ENCODE peak calls at places on chromosomes 7 and 10, in five cellular contexts. X, I, C, E and W are unnamed samples.

GRCh38 chr10:88293073-88293472 is 290.0 kb downstream of the RNLS start:
- DNase-seq in X (no peak), I (no peak), C (no peak), E (no peak), W (no peak)

GRCh38 chr7:50584793-50585399 is 19.7 kb upstream of the DDC start:
- DNase-seq in X (no peak), I (no peak), C (peak), E (no peak), W (no peak)

GRCh38 chr10:72612203-72612826 is 13.6 kb downstream of the MICU1 start:
- DNase-seq in X (no peak), I (no peak), C (no peak), E (no peak), W (no peak)

GRCh38 chr10:114311023-114311422 is 72.0 kb downstream of the VWA2 start:
- DNase-seq in X (no peak), I (peak), C (no peak), E (no peak), W (no peak)

GRCh38 chr10:100153239-100153840 is 32.5 kb downstream of the ERLIN1 start:
- DNase-seq in X (no peak), I (no peak), C (peak), E (no peak), W (no peak)

GRCh38 chr7:27097686-27098492 is 2.1 kb upstream of the HOXA1 start:
- DNase-seq in X (no peak), I (no peak), C (peak), E (no peak), W (no peak)

GRCh38 chr10:27947513-27947912 is 51.4 kb downstream of the ODAD2 start:
- DNase-seq in X (no peak), I (no peak), C (no peak), E (no peak), W (no peak)

GRCh38 chr7:70178206-70178605 is 579.9 kb downstream of the AUTS2 start:
- DNase-seq in X (no peak), I (no peak), C (no peak), E (no peak), W (no peak)

GRCh38 chr7:135888740-135889139 is 88.4 kb downstream of the MTPN start:
- DNase-seq in X (no peak), I (no peak), C (no peak), E (no peak), W (no peak)

GRCh38 chr7:51029586-51030230 is 247.0 kb upstream of the GRB10 start:
- DNase-seq in X (no peak), I (no peak), C (peak), E (no peak), W (no peak)

GRCh38 chr10:35046074-35046473 is 44.1 kb downstream of the CUL2 start:
- DNase-seq in X (no peak), I (no peak), C (no peak), E (no peak), W (no peak)

GRCh38 chr10:44125879-44126675 is 258.8 kb downstream of the CXCL12 start:
- DNase-seq in X (no peak), I (no peak), C (no peak), E (no peak), W (no peak)

GRCh38 chr7:47780555-47780954 is 167.7 kb downstream of the PKD1L1 start:
- DNase-seq in X (no peak), I (no peak), C (no peak), E (no peak), W (no peak)

GRCh38 chr10:122163182-122164027 is 107.7 kb upstream of the BTBD16 start:
- DNase-seq in X (no peak), I (no peak), C (no peak), E (no peak), W (no peak)

GRCh38 chr7:43956022-43956421 is 29.8 kb downstream of the UBE2D4 start:
- DNase-seq in X (no peak), I (peak), C (no peak), E (no peak), W (no peak)

GRCh38 chr10:132526676-132527075 is 10.9 kb upstream of the INPP5A start:
- DNase-seq in X (no peak), I (peak), C (no peak), E (peak), W (peak)

GRCh38 chr10:106185991-106186390 is 978.5 kb downstream of the SORCS1 start:
- DNase-seq in X (no peak), I (no peak), C (no peak), E (no peak), W (no peak)

GRCh38 chr7:2922271-2922691 is 78.2 kb upstream of the GNA12 start:
- DNase-seq in X (no peak), I (no peak), C (no peak), E (no peak), W (no peak)

GRCh38 chr7:93921607-93922446 is at the start of gene GNG11:
- DNase-seq in X (peak), I (peak), C (peak), E (peak), W (peak)

GRCh38 chr7:130750774-130751173 is 16.8 kb upstream of the KLF14 start:
- DNase-seq in X (no peak), I (no peak), C (no peak), E (no peak), W (no peak)

GRCh38 chr10:48478980-48479811 is 125.7 kb downstream of the ARHGAP22 start:
- DNase-seq in X (no peak), I (peak), C (no peak), E (no peak), W (no peak)

GRCh38 chr7:5657901-5658300 is 123.6 kb downstream of the RNF216 start:
- DNase-seq in X (no peak), I (no peak), C (peak), E (no peak), W (no peak)

GRCh38 chr7:90760892-90761291 is 164.8 kb downstream of the CDK14 start:
- DNase-seq in X (no peak), I (no peak), C (no peak), E (no peak), W (no peak)

GRCh38 chr7:158239290-158239981 is 348.2 kb downstream of the PTPRN2 start:
- DNase-seq in X (no peak), I (no peak), C (no peak), E (no peak), W (no peak)

GRCh38 chr7:150362989-150363769 is 5.4 kb upstream of the REPIN1 start:
- DNase-seq in X (no peak), I (no peak), C (no peak), E (no peak), W (no peak)

GRCh38 chr10:14244147-14244546 is 86.6 kb downstream of the FRMD4A start:
- DNase-seq in X (no peak), I (no peak), C (no peak), E (no peak), W (no peak)

GRCh38 chr7:1705339-1705738 is 35.3 kb downstream of the ELFN1 start:
- DNase-seq in X (no peak), I (peak), C (no peak), E (no peak), W (no peak)

GRCh38 chr7:158282461-158283001 is 305.1 kb downstream of the PTPRN2 start:
- DNase-seq in X (no peak), I (peak), C (no peak), E (no peak), W (no peak)

GRCh38 chr10:72009430-72010081 is 45.4 kb downstream of the CHST3 start:
- DNase-seq in X (no peak), I (peak), C (peak), E (peak), W (peak)

GRCh38 chr7:84677386-84677785 is 482.8 kb upstream of the SEMA3A start:
- DNase-seq in X (no peak), I (no peak), C (peak), E (no peak), W (no peak)

GRCh38 chr7:38169862-38170261 is 8.2 kb upstream of the STARD3NL start:
- DNase-seq in X (no peak), I (no peak), C (peak), E (no peak), W (no peak)

GRCh38 chr10:110410329-110411046 is 87.2 kb upstream of the DUSP5 start:
- DNase-seq in X (no peak), I (no peak), C (peak), E (peak), W (no peak)

GRCh38 chr10:83682399-83682798 is 456.9 kb upstream of the GHITM start:
- DNase-seq in X (no peak), I (no peak), C (no peak), E (no peak), W (no peak)

GRCh38 chr10:6567894-6568293 is 12.2 kb downstream of the PRKCQ start:
- DNase-seq in X (no peak), I (no peak), C (no peak), E (no peak), W (no peak)

GRCh38 chr7:7212612-7213011 is 30.3 kb downstream of the C1GALT1 start:
- DNase-seq in X (no peak), I (no peak), C (no peak), E (no peak), W (no peak)

GRCh38 chr7:56046728-56047445 is 4.4 kb downstream of the PSPH start:
- DNase-seq in X (no peak), I (no peak), C (peak), E (no peak), W (no peak)

GRCh38 chr7:74280985-74281384 is 8.2 kb upstream of the CLIP2 start:
- DNase-seq in X (no peak), I (no peak), C (no peak), E (no peak), W (no peak)

GRCh38 chr7:111224354-111225231 is 133.7 kb downstream of the LRRN3 start:
- DNase-seq in X (no peak), I (no peak), C (no peak), E (no peak), W (no peak)

GRCh38 chr10:130190065-130190736 is 54.0 kb downstream of the GLRX3 start:
- DNase-seq in X (peak), I (peak), C (peak), E (peak), W (peak)

GRCh38 chr10:130190737-130191115 is 54.5 kb downstream of the GLRX3 start:
- DNase-seq in X (no peak), I (no peak), C (no peak), E (no peak), W (no peak)

GRCh38 chr10:130189466-130190064 is 53.4 kb downstream of the GLRX3 start:
- DNase-seq in X (no peak), I (no peak), C (no peak), E (no peak), W (no peak)

GRCh38 chr10:130185591-130185990 is 49.4 kb downstream of the GLRX3 start:
- DNase-seq in X (no peak), I (no peak), C (no peak), E (no peak), W (no peak)

DNA sequence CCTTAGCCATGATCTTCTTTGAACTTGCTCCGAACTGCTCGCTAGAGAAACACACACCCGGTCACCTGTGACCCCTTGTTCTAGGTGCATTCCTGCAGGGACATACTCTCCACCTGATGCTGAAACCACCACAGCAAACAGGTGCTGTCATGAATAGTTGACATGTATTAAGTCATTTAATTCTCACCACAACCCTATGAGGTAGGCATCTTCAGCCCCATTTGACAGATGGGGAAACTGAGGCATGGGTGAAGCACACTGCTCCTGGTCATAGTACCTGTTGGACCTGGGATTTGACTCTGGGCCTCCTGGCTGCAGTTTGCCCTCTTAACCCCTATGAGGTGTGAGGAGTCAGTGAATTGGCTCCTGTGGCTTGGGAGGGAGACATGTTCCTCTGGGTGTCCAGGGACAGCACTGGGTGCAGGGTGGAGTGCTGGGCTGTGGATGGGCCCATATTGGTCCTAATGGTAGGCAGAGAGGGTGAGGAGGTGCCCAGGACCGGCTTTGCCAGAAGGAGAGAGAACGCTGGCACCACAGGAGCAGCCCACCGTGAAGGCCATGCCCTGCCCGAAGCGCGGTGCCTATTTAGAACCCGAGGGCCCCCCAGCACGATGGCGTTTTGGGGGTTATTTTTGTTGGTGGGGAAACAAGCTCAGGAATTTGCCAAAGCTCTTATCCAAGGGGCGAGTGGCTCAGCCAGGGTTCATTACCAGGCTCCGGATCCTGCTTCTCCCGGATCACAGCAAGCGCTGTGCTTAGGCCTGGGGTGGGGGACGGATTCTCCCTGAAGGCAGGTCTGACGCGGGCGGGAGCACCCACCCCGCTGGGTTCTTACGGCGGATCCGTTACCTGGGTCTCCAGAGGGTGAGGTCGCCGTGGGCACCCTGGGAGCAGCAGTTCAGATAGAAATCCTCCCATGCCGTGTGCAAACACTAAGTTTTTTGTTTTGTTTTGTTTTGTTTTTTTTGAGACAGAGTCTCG is 52.3 kb downstream of the GLRX3 start:
- DNase-seq in X (no peak), I (no peak), C (no peak), E (no peak), W (no peak)
- TF ChIP-seq CTCF in X (no peak), I (no peak), C (no peak), E (no peak), W (no peak)

GRCh38 chr7:151984612-151985011 is 28.4 kb downstream of the GALNTL5 start:
- DNase-seq in X (no peak), I (no peak), C (no peak), E (no peak), W (no peak)

GRCh38 chr7:151982806-151983205 is 26.6 kb downstream of the GALNTL5 start:
- DNase-seq in X (no peak), I (no peak), C (no peak), E (no peak), W (no peak)

GRCh38 chr7:151978616-151979015 is 22.4 kb downstream of the GALNTL5 start:
- DNase-seq in X (no peak), I (no peak), C (no peak), E (no peak), W (no peak)

GRCh38 chr7:151981223-151981622 is 25.0 kb downstream of the GALNTL5 start:
- DNase-seq in X (no peak), I (no peak), C (no peak), E (no peak), W (no peak)
- H3K27ac ChIP-seq in X (no peak), I (no peak), C (no peak), E (no peak), W (no peak)

GRCh38 chr10:30705086-30705624 is 75.6 kb upstream of the LYZL2 start:
- DNase-seq in X (peak), I (no peak), C (no peak), E (no peak), W (no peak)

GRCh38 chr10:30705625-30706149 is 76.1 kb upstream of the LYZL2 start:
- DNase-seq in X (peak), I (no peak), C (no peak), E (no peak), W (no peak)

GRCh38 chr10:30709700-30710358 is 80.3 kb upstream of the LYZL2 start:
- DNase-seq in X (no peak), I (no peak), C (no peak), E (no peak), W (no peak)

GRCh38 chr10:30708234-30708633 is 78.7 kb upstream of the LYZL2 start:
- DNase-seq in X (no peak), I (no peak), C (no peak), E (no peak), W (no peak)

DNA sequence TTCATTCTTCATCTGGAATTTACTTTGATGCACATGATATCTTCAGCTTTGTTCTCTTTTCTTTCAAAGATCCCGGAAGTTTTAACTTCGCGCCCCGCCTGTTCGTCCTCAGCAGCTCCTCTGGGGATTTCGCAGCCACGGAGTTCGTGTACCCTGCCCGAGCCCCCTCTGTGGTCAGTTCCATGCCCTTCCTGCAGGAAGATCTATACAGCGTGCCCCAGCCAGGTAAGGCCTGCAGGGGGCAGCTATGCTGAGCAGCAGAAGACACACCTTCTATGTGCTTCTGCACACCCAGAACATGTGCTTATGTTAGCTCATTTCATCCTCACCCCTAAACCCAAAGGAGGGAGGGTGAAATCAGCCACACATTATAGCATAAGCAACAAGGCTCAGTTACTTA is 79.7 kb upstream of the LYZL2 start:
- DNase-seq in X (no peak), I (no peak), C (no peak), E (no peak), W (no peak)
- TF ChIP-seq CTCF in X (no peak), I (no peak), C (no peak), E (no peak), W (no peak)

GRCh38 chr10:670038-670437 is 19.4 kb downstream of the DIP2C start:
- DNase-seq in X (no peak), I (peak), C (no peak), E (no peak), W (no peak)
- H3K27ac ChIP-seq in X (no peak), I (no peak), C (no peak), E (no peak), W (no peak)

GRCh38 chr10:50275650-50276235 is 24.4 kb upstream of the ASAH2 start:
- DNase-seq in X (peak), I (no peak), C (peak), E (peak), W (peak)
- TF ChIP-seq CTCF in X (peak), I (peak), C (peak), E (peak), W (peak)

DNA sequence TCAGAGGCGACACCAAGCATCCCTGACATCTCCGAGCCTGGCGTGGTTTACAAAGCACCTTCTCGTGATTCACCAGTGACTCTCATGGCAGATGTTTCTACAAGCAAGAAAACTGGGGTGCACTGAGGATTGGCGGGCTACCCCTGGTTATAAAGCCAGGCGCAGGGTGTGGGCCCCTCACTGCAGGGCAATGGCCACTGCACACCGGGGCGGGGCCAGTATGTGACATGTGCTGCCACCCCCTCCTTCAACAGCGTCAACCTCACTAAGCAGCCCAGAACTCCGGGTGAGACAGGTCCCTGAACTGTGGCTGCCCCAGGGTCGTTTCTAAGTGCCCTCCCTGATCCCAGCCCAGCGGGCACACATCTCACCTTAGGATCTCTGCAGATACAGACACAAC is 63.8 kb downstream of the CHST15 start:
- DNase-seq in X (no peak), I (no peak), C (no peak), E (no peak), W (no peak)
- H3K27ac ChIP-seq in X (no peak), I (no peak), C (no peak), E (no peak), W (no peak)